ENCODE peak calls at places on chromosome 12, in four cellular contexts. One of them, this sample, is unnamed. For H3K27me3 and H3K4me1, the result is how much of the 10 kb centered on the place peaks cover.

GRCh38 chr12:81043979-81044740 is 33.7 kb upstream of the ACSS3 start:
- DNase-seq in CD8-positive, alpha-beta T cell: no peak
- DNase-seq in GM23338: no peak
- DNase-seq in tibial artery: no peak
- DNase-seq in this sample: no peak

GRCh38 chr12:12661086-12661485 is 34.9 kb downstream of the GPR19 start:
- DNase-seq in CD8-positive, alpha-beta T cell: no peak
- DNase-seq in tibial artery: no peak
- DNase-seq in GM23338: no peak
- DNase-seq in this sample: no peak

GRCh38 chr12:50200507-50201273 is 33.5 kb upstream of the CERS5 start:
- DNase-seq in CD8-positive, alpha-beta T cell: no peak
- DNase-seq in tibial artery: no peak
- DNase-seq in GM23338: no peak
- DNase-seq in this sample: no peak

GRCh38 chr12:131912526-131913274 is 16.4 kb upstream of the PUS1 start:
- DNase-seq in tibial artery: peak
- DNase-seq in GM23338: no peak
- DNase-seq in CD8-positive, alpha-beta T cell: no peak
- DNase-seq in this sample: peak

GRCh38 chr12:29653286-29653685 is 130.5 kb downstream of the TMTC1 start:
- DNase-seq in GM23338: no peak
- DNase-seq in tibial artery: no peak
- DNase-seq in CD8-positive, alpha-beta T cell: no peak
- DNase-seq in this sample: no peak

GRCh38 chr12:71684081-71684480 is 1.8 kb upstream of the TMEM19 start:
- DNase-seq in tibial artery: no peak
- DNase-seq in GM23338: peak
- DNase-seq in CD8-positive, alpha-beta T cell: no peak
- DNase-seq in this sample: no peak

GRCh38 chr12:16269941-16270340 is 7.5 kb downstream of the SLC15A5 start:
- DNase-seq in tibial artery: no peak
- DNase-seq in CD8-positive, alpha-beta T cell: no peak
- DNase-seq in GM23338: no peak
- DNase-seq in this sample: no peak

GRCh38 chr12:26460361-26460760 is 265.0 kb downstream of the SSPN start:
- DNase-seq in CD8-positive, alpha-beta T cell: no peak
- DNase-seq in tibial artery: no peak
- DNase-seq in GM23338: no peak
- DNase-seq in this sample: no peak

GRCh38 chr12:115818973-115819372 is 458.5 kb downstream of the MED13L start:
- DNase-seq in CD8-positive, alpha-beta T cell: no peak
- DNase-seq in GM23338: peak
- DNase-seq in tibial artery: no peak
- DNase-seq in this sample: no peak

GRCh38 chr12:58803893-58804292 is 116.4 kb downstream of the LRIG3 start:
- DNase-seq in tibial artery: no peak
- DNase-seq in GM23338: no peak
- DNase-seq in CD8-positive, alpha-beta T cell: no peak
- DNase-seq in this sample: no peak

DNA sequence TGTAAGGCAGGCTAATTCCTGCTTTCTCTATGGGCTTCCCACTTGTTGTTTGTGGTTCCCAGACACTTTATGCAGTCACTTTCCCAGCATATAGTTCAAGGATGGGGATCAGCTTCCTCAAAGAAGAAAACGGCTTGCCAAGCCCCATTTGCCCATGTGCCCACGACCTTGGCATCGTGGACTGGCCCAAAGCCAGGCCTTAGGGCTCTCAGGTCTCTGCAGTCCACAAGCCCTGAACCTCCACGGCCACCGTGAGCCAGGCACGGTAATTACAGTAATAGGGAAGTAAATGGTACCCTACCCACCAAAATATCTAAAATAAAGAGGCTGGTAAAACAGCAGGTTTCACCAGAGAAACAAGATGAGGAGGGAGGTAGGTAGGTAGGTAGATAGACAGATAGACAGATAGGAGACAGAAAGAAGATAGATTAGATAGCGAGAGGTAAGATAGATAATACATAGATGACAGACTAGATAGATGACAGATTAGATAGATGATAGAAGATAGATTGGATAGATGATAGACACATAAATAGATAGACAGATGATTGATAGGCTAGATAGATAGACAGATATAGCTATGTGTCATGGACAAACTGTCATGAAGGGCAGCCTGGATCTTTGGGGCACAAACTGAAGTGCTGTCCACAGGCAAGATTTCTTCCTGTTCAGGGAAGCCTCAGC is 163.1 kb downstream of the SLC15A4 start:
- DNase-seq in GM23338: no peak
- DNase-seq in CD8-positive, alpha-beta T cell: no peak
- DNase-seq in tibial artery: no peak
- DNase-seq in this sample: no peak
- H3K27me3 ChIP-seq in GM23338: under half
- H3K27me3 ChIP-seq in CD8-positive, alpha-beta T cell: under half
- H3K27me3 ChIP-seq in tibial artery: under half
- H3K27me3 ChIP-seq in this sample: under half

GRCh38 chr12:105357162-105357691 is 26.7 kb downstream of the C12orf75 start:
- DNase-seq in CD8-positive, alpha-beta T cell: no peak
- DNase-seq in tibial artery: no peak
- DNase-seq in GM23338: no peak
- DNase-seq in this sample: no peak
- H3K4me1 ChIP-seq in CD8-positive, alpha-beta T cell: under half
- H3K4me1 ChIP-seq in tibial artery: under half
- H3K4me1 ChIP-seq in GM23338: under half
- H3K4me1 ChIP-seq in this sample: under half

GRCh38 chr12:102026728-102027127 is 35.1 kb downstream of the WASHC3 start:
- DNase-seq in CD8-positive, alpha-beta T cell: no peak
- DNase-seq in GM23338: peak
- DNase-seq in tibial artery: no peak
- DNase-seq in this sample: no peak
- TF ChIP-seq CTCF in CD8-positive, alpha-beta T cell: no peak
- TF ChIP-seq CTCF in GM23338: peak
- TF ChIP-seq CTCF in tibial artery: no peak
- TF ChIP-seq CTCF in this sample: no peak

GRCh38 chr12:91889059-91889458 is 256.6 kb downstream of the BTG1 start:
- DNase-seq in tibial artery: no peak
- DNase-seq in GM23338: no peak
- DNase-seq in CD8-positive, alpha-beta T cell: no peak
- DNase-seq in this sample: no peak
- H3K27me3 ChIP-seq in tibial artery: under half
- H3K27me3 ChIP-seq in GM23338: under half
- H3K27me3 ChIP-seq in CD8-positive, alpha-beta T cell: under half
- H3K27me3 ChIP-seq in this sample: under half

GRCh38 chr12:754871-755562 is 2.6 kb downstream of the WNK1 start:
- DNase-seq in GM23338: peak
- DNase-seq in tibial artery: no peak
- DNase-seq in CD8-positive, alpha-beta T cell: no peak
- DNase-seq in this sample: no peak

GRCh38 chr12:761276-761675 is 8.9 kb downstream of the WNK1 start:
- DNase-seq in GM23338: no peak
- DNase-seq in CD8-positive, alpha-beta T cell: no peak
- DNase-seq in tibial artery: no peak
- DNase-seq in this sample: no peak

GRCh38 chr12:754238-754816 is 1.9 kb downstream of the WNK1 start:
- DNase-seq in GM23338: no peak
- DNase-seq in tibial artery: no peak
- DNase-seq in CD8-positive, alpha-beta T cell: no peak
- DNase-seq in this sample: no peak

DNA sequence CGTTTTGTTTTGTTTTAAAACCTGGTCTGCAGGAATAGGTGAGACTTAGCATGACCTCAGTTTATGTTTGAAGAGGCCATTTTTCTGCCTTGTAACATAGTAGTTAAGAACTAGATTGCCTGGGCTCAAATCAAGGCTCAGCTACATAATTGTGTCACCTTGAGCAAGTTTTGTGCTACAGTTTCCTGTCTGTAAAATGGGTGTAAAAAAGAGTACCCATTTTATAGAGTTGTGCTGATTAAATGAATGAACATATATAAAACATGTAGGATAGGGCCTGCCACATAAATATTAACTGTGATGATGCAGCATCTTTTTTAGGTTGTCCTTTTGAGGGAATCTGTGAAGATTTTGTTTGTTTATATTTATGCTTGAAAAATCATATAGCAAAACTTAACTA is 7.2 kb downstream of the WNK1 start:
- DNase-seq in CD8-positive, alpha-beta T cell: no peak
- DNase-seq in tibial artery: no peak
- DNase-seq in GM23338: no peak
- DNase-seq in this sample: no peak
- H3K4me1 ChIP-seq in CD8-positive, alpha-beta T cell: under half
- H3K4me1 ChIP-seq in tibial artery: under half
- H3K4me1 ChIP-seq in GM23338: under half
- H3K4me1 ChIP-seq in this sample: under half

DNA sequence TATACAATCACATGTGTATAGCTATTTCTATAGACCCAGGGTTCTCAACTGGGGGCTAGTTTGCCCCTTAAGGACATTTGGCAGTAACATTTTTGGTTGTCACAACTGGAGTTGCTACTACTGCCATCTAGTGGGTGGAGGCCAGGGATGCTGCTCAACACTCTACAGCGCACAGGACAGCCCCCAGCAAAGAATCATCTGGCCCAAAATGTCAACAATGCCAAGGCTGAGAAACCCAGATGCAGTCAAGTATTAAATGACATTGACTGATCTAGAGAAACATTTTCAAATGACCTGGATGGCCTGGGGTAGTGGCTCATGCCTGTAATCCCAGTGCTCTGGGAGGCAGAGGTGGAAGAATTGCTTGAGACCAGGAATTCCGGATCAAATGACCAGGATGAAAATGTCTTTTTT is 5.8 kb downstream of the WSB2 start:
- DNase-seq in tibial artery: peak
- DNase-seq in GM23338: peak
- DNase-seq in CD8-positive, alpha-beta T cell: peak
- DNase-seq in this sample: no peak
- TF ChIP-seq CTCF in tibial artery: peak
- TF ChIP-seq CTCF in GM23338: peak
- TF ChIP-seq CTCF in CD8-positive, alpha-beta T cell: peak
- TF ChIP-seq CTCF in this sample: peak

DNA sequence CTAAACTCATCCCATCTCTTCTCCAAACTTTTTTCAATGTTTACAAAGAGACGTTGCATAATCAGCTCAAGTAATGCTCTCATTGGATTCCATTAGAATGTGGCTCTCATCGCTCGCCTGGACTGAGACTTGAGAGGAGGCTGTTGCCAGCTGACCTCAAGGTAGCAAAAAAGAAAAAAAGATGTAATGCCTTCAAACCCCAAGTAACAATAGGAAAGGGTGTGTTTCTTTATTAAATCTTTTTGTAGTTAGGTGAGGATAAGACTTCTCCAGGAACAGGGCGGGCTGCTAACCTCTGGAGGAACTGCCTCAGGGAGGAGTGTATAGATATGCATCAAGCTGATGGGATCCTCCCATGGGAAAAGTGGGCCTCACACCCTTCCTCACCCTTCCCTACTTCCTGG is 956 bp upstream of the PTHLH start:
- DNase-seq in GM23338: peak
- DNase-seq in CD8-positive, alpha-beta T cell: no peak
- DNase-seq in tibial artery: no peak
- DNase-seq in this sample: no peak
- H3K27me3 ChIP-seq in GM23338: half or more
- H3K27me3 ChIP-seq in CD8-positive, alpha-beta T cell: under half
- H3K27me3 ChIP-seq in tibial artery: under half
- H3K27me3 ChIP-seq in this sample: under half

DNA sequence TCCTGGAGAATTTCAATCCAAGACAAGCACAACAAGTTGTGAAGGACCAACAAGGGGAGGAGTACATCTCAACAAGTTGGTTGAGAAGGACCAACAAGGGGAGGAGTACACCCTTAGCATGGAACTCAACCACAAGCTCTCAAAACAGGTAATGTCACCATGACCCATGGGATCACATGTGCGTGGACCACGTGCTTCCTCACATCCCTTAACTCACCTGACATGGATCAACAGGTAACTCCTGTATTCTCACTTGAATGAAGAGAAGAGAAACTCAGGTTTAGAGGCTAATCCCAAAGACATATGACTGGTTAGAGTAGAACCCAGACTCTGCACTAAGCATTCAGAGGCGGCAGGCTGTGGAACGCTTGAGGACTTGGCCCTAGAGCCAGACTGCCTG is 6.2 kb downstream of the CRACR2A start:
- DNase-seq in CD8-positive, alpha-beta T cell: no peak
- DNase-seq in GM23338: no peak
- DNase-seq in tibial artery: no peak
- DNase-seq in this sample: peak
- H3K4me1 ChIP-seq in CD8-positive, alpha-beta T cell: under half
- H3K4me1 ChIP-seq in GM23338: under half
- H3K4me1 ChIP-seq in tibial artery: under half
- H3K4me1 ChIP-seq in this sample: under half

GRCh38 chr12:65685514-65685913 is 138.8 kb upstream of the HMGA2 start:
- DNase-seq in GM23338: peak
- DNase-seq in tibial artery: no peak
- DNase-seq in CD8-positive, alpha-beta T cell: no peak
- DNase-seq in this sample: no peak
- TF ChIP-seq CTCF in GM23338: peak
- TF ChIP-seq CTCF in tibial artery: peak
- TF ChIP-seq CTCF in CD8-positive, alpha-beta T cell: no peak
- TF ChIP-seq CTCF in this sample: no peak

This sample was measured in right atrium auricular region.